ENCODE peak calls at places on chromosomes 11 and 22, in seven cellular contexts. D is body of pancreas, X is cardiac fibroblast, N is AG10803, C is AG09309, K is A549, F is progenitor cell of endocrine pancreas. O is an unnamed sample.

GRCh38 chr11:59271811-59272327 is 59.1 kb upstream of the MPEG1 start:
- DNase-seq in D (no peak), X (no peak), N (no peak), C (no peak), K (no peak), F (no peak), O (no peak)

GRCh38 chr11:16758382-16759024 is 20.1 kb downstream of the C11orf58 start:
- DNase-seq in D (no peak), X (no peak), N (no peak), C (no peak), K (no peak), F (no peak), O (no peak)

GRCh38 chr11:43674566-43674965 is 6.0 kb upstream of the HSD17B12 start:
- DNase-seq in D (no peak), X (no peak), N (no peak), C (no peak), K (no peak), F (no peak), O (no peak)

GRCh38 chr11:7612661-7613393 is 60.5 kb downstream of the CYB5R2 start:
- DNase-seq in D (peak; percentile 28), X (peak; percentile 78), N (no peak), C (no peak), K (no peak), F (no peak), O (no peak)

GRCh38 chr11:5154657-5155056 is at the start of gene OR52A1:
- DNase-seq in D (no peak), X (no peak), N (no peak), C (no peak), K (no peak), F (no peak), O (no peak)

GRCh38 chr11:47995318-47995717 is 15.0 kb downstream of the PTPRJ start:
- DNase-seq in D (no peak), X (no peak), N (no peak), C (no peak), K (no peak), F (no peak), O (no peak)

GRCh38 chr11:72808415-72808814 is 5.8 kb upstream of the ATG16L2 start:
- DNase-seq in D (no peak), X (no peak), N (peak; percentile 29), C (no peak), K (no peak), F (no peak), O (no peak)

GRCh38 chr11:10295056-10295901 is 1.3 kb upstream of the SBF2 start:
- DNase-seq in D (no peak), X (peak; percentile 20), N (peak; percentile 23), C (no peak), K (no peak), F (no peak), O (no peak)

GRCh38 chr11:47512701-47513100 is 40.2 kb downstream of the CELF1 start:
- DNase-seq in D (no peak), X (no peak), N (no peak), C (no peak), K (no peak), F (no peak), O (no peak)

GRCh38 chr11:21514298-21514697 is 678.6 kb upstream of the ANO5 start:
- DNase-seq in D (peak; percentile 17), X (no peak), N (no peak), C (no peak), K (no peak), F (no peak), O (no peak)

GRCh38 chr22:42610211-42610610 is 4.5 kb downstream of the POLDIP3 start:
- DNase-seq in D (no peak), X (peak; percentile 37), N (no peak), C (no peak), K (no peak), F (no peak), O (no peak)

GRCh38 chr11:131662310-131662709 is 291.9 kb downstream of the NTM start:
- DNase-seq in D (no peak), X (no peak), N (no peak), C (no peak), K (no peak), F (no peak), O (no peak)

GRCh38 chr11:113373306-113373705 is 14.3 kb upstream of the ANKK1 start:
- DNase-seq in D (no peak), X (peak; percentile 22), N (peak; percentile 67), C (peak; percentile 16), K (no peak), F (no peak), O (no peak)

GRCh38 chr11:18321622-18321990 is 334 bp downstream of the HPS5 start:
- DNase-seq in D (no peak), X (no peak), N (no peak), C (no peak), K (no peak), F (no peak), O (no peak)

GRCh38 chr22:27461470-27461869 is 340.1 kb downstream of the MN1 start:
- DNase-seq in D (peak; percentile 21), X (peak; percentile 75), N (peak; percentile 99), C (peak; percentile 50), K (peak; percentile 40), F (peak; percentile 18), O (peak; percentile 75)

GRCh38 chr11:13327421-13327820 is 49.8 kb downstream of the BMAL1 start:
- DNase-seq in D (no peak), X (no peak), N (no peak), C (no peak), K (no peak), F (no peak), O (no peak)

GRCh38 chr11:127675602-127676001 is 675.0 kb upstream of the KIRREL3 start:
- DNase-seq in D (peak; percentile 23), X (no peak), N (no peak), C (no peak), K (no peak), F (no peak), O (no peak)

GRCh38 chr11:2537896-2538855 is 93.4 kb downstream of the KCNQ1 start:
- DNase-seq in D (peak; percentile 7), X (no peak), N (no peak), C (no peak), K (no peak), F (no peak), O (no peak)

GRCh38 chr11:74225565-74225964 is 54.5 kb downstream of the PPME1 start:
- DNase-seq in D (no peak), X (no peak), N (no peak), C (no peak), K (no peak), F (no peak), O (no peak)

GRCh38 chr11:91926967-91927366 is 297.7 kb upstream of the FAT3 start:
- DNase-seq in D (peak; percentile 26), X (peak; percentile 39), N (peak; percentile 41), C (no peak), K (no peak), F (no peak), O (no peak)

GRCh38 chr11:113587318-113587739 is 112.1 kb upstream of the DRD2 start:
- DNase-seq in D (no peak), X (peak; percentile 3), N (peak; percentile 16), C (no peak), K (no peak), F (no peak), O (no peak)

GRCh38 chr11:34637303-34637702 is 16.4 kb downstream of the EHF start:
- DNase-seq in D (peak; percentile 64), X (no peak), N (no peak), C (no peak), K (no peak), F (no peak), O (no peak)

GRCh38 chr11:102783720-102784119 is 3.3 kb upstream of the MMP10 start:
- DNase-seq in D (no peak), X (no peak), N (no peak), C (no peak), K (no peak), F (no peak), O (no peak)

GRCh38 chr11:102776454-102776853 is 4.0 kb downstream of the MMP10 start:
- DNase-seq in D (no peak), X (no peak), N (no peak), C (no peak), K (no peak), F (no peak), O (no peak)

GRCh38 chr11:102784380-102784779 is 4.0 kb upstream of the MMP10 start:
- DNase-seq in D (no peak), X (no peak), N (no peak), C (no peak), K (no peak), F (no peak), O (no peak)

GRCh38 chr11:102783016-102783415 is 2.6 kb upstream of the MMP10 start:
- DNase-seq in D (no peak), X (no peak), N (no peak), C (no peak), K (no peak), F (no peak), O (no peak)

GRCh38 chr11:102780491-102780918 is at the start of gene MMP10:
- DNase-seq in D (no peak), X (peak; percentile 33), N (peak; percentile 68), C (no peak), K (peak; percentile 63), F (no peak), O (no peak)
- TF ChIP-seq CTCF in D (no peak), X (peak; percentile 75), N (peak; percentile 72), C (peak; percentile 65), K (peak; percentile 40), F (peak; percentile 54), O (peak; percentile 11)

GRCh38 chr22:40898850-40899357 is 37.0 kb upstream of the DNAJB7 start:
- DNase-seq in D (no peak), X (peak; percentile 70), N (peak; percentile 62), C (peak; percentile 33), K (peak; percentile 10), F (no peak), O (no peak)
- TF ChIP-seq CTCF in D (no peak), X (peak; percentile 48), N (peak; percentile 72), C (peak; percentile 63), K (peak; percentile 60), F (peak; percentile 37), O (no peak)

DNA sequence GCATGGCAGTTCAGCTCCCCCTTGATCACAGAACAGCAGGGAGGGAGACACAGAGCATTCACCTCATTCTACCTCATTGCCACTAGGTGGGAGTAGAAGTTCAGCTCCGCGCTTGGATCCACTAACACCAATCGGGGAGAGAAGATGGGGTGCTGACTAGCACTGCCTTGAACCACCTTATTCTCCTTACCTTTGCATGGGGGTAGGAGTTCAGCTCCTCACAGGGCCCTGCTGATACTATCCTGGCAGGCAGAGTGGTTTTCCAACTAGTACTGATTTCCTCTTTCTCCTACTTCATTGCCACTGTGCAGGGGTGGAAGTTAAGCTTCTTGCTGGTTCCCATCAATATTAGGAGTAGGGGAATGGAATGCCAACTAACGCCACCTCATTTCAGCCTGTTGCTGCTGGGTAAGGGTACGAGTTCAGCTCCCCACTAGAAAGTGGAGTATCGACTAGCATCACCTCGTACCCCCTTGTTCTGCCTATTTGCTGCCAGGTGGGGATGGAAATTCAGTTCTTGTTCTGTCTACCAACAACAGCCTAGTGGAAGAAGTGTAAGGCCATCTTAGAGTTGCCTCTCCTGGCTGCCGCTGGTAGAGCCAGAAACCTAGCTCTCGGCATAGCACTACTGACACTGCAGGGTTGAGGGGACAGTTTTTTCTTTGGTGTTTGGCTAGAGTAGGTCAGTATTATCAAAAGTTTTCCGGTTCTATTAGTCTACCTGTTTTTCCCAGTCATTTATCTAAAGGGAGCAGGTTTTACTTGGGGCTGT is 550.9 kb upstream of the CCDC90B start:
- DNase-seq in D (peak; percentile 35), X (peak; percentile 48), N (peak; percentile 40), C (no peak), K (peak; percentile 57), F (peak; percentile 31), O (peak; percentile 61)
- TF ChIP-seq CTCF in D (peak; percentile 58), X (peak; percentile 84), N (peak; percentile 86), C (peak; percentile 88), K (peak; percentile 66), F (peak; percentile 78), O (peak; percentile 92)

GRCh38 chr22:50640857-50641647 is 13.1 kb upstream of the ARSA start:
- DNase-seq in D (no peak), X (no peak), N (no peak), C (no peak), K (no peak), F (no peak), O (no peak)

GRCh38 chr22:50641696-50642607 is 14.0 kb upstream of the ARSA start:
- DNase-seq in D (no peak), X (peak; percentile 84), N (peak; percentile 32), C (no peak), K (no peak), F (no peak), O (peak; percentile 79)
- TF ChIP-seq CTCF in D (no peak), X (peak; percentile 37), N (peak; percentile 45), C (peak; percentile 39), K (no peak), F (peak; percentile 14), O (peak; percentile 28)